ENCODE peak calls at places on chromosome 4, in nine cellular contexts. O is AG04450; T is NCI-H1092 treated with DMSO at 0.1 percent for 48 hours; R is iPS-NIHi11; P is breast epithelium; N is GM12865; I is effector memory CD4-positive, alpha-beta T cell; F is NCI-H2107; Y is endothelial cell. X is an unnamed sample.

GRCh38 chr4:123731009-123731408 is 334.4 kb downstream of the SPRY1 start:
- DNase-seq in O (no peak), T (no peak), R (no peak), P (no peak), N (no peak), I (no peak), F (no peak), Y (no peak), X (no peak)

GRCh38 chr4:8266508-8266907 is 3.0 kb upstream of the HTRA3 start:
- DNase-seq in O (no peak), T (no peak), R (no peak), P (no peak), N (no peak), I (no peak), F (no peak), Y (no peak), X (no peak)

GRCh38 chr4:7425171-7425570 is 9.6 kb downstream of the PSAPL1 start:
- DNase-seq in O (no peak), T (no peak), R (no peak), P (no peak), N (no peak), I (no peak), F (no peak), Y (no peak), X (no peak)

GRCh38 chr4:142530724-142531123 is 315.4 kb downstream of the INPP4B start:
- DNase-seq in O (no peak), T (no peak), R (no peak), P (no peak), N (no peak), I (no peak), F (no peak), Y (no peak), X (no peak)

GRCh38 chr4:122212880-122213279 is 60.7 kb downstream of the BLTP1 start:
- DNase-seq in O (no peak), T (no peak), R (no peak), P (no peak), N (no peak), I (no peak), F (no peak), Y (no peak), X (no peak)

GRCh38 chr4:16225139-16225538 is 1.1 kb downstream of the TAPT1 start:
- DNase-seq in O (no peak), T (no peak), R (no peak), P (no peak), N (peak; percentile 42), I (no peak), F (no peak), Y (no peak), X (no peak)

GRCh38 chr4:165096776-165097175 is 15.9 kb downstream of the TMEM192 start:
- DNase-seq in O (no peak), T (peak; percentile 10), R (peak; percentile 30), P (no peak), N (peak; percentile 25), I (no peak), F (no peak), Y (no peak), X (no peak)

GRCh38 chr4:140048419-140049022 is 105.5 kb downstream of the MAML3 start:
- DNase-seq in O (no peak), T (peak; percentile 48), R (no peak), P (no peak), N (no peak), I (no peak), F (no peak), Y (no peak), X (no peak)

GRCh38 chr4:5217411-5217810 is 166.1 kb downstream of the STK32B start:
- DNase-seq in O (no peak), T (no peak), R (no peak), P (no peak), N (no peak), I (no peak), F (no peak), Y (no peak), X (no peak)

GRCh38 chr4:168028568-168028967 is 63.8 kb upstream of the ANXA10 start:
- DNase-seq in O (no peak), T (no peak), R (no peak), P (no peak), N (no peak), I (no peak), F (no peak), Y (no peak), X (no peak)

GRCh38 chr4:48944659-48945290 is 38.2 kb upstream of the OCIAD2 start:
- DNase-seq in O (no peak), T (no peak), R (peak; percentile 61), P (no peak), N (peak; percentile 55), I (no peak), F (no peak), Y (peak; percentile 12), X (no peak)

GRCh38 chr4:99008051-99008450 is 12.5 kb downstream of the METAP1 start:
- DNase-seq in O (no peak), T (no peak), R (no peak), P (no peak), N (no peak), I (no peak), F (no peak), Y (no peak), X (no peak)

GRCh38 chr4:84237008-84237407 is 262.1 kb downstream of the NKX6-1 start:
- DNase-seq in O (no peak), T (no peak), R (no peak), P (no peak), N (no peak), I (no peak), F (no peak), Y (no peak), X (no peak)

GRCh38 chr4:2822461-2823300 is 21.0 kb upstream of the ADD1 start:
- DNase-seq in O (no peak), T (no peak), R (no peak), P (no peak), N (no peak), I (no peak), F (no peak), Y (no peak), X (peak; percentile 19)

GRCh38 chr4:140158234-140159030 is 4.4 kb upstream of the MAML3 start:
- DNase-seq in O (no peak), T (peak; percentile 98), R (no peak), P (no peak), N (no peak), I (no peak), F (peak; percentile 13), Y (no peak), X (no peak)

GRCh38 chr4:183631577-183632198 is 27.3 kb downstream of the RWDD4 start:
- DNase-seq in O (no peak), T (no peak), R (no peak), P (no peak), N (no peak), I (no peak), F (no peak), Y (no peak), X (no peak)

GRCh38 chr4:169272265-169272886 is 1.6 kb upstream of the SH3RF1 start:
- DNase-seq in O (peak; percentile 49), T (no peak), R (no peak), P (no peak), N (peak; percentile 48), I (no peak), F (no peak), Y (no peak), X (no peak)

GRCh38 chr4:129839687-129840086 is 743.7 kb downstream of the C4orf33 start:
- DNase-seq in O (no peak), T (no peak), R (no peak), P (no peak), N (no peak), I (no peak), F (no peak), Y (no peak), X (no peak)

GRCh38 chr4:117479673-117480072 is 394.3 kb upstream of the TRAM1L1 start:
- DNase-seq in O (no peak), T (no peak), R (no peak), P (no peak), N (peak; percentile 5), I (no peak), F (no peak), Y (no peak), X (no peak)